ENCODE peak calls at places on chromosomes 16 and 17, in nine cellular contexts. One of them, this sample, is unnamed.

GRCh38 chr16:63907251-63907650 is 1214.6 kb downstream of the CDH11 start:
- DNase-seq in GM04503: no peak
- DNase-seq in Right ventricle myocardium superior: no peak
- DNase-seq in MG63: no peak
- DNase-seq in stimulated activated CD4-positive, alpha-beta T cell treated with anti-CD3 and anti-CD28 coated beads, Interleukin-1b, Interleukin-23, amount 100 ng/mL, for 1 hour: no peak
- DNase-seq in hypothalamus: no peak
- DNase-seq in GM19239: no peak
- DNase-seq in amniotic stem cell: no peak
- DNase-seq in T-helper 2 cell: no peak
- DNase-seq in this sample: no peak

GRCh38 chr17:15343749-15344148 is 2.4 kb upstream of the TEKT3 start:
- DNase-seq in hypothalamus: no peak
- DNase-seq in GM04503: no peak
- DNase-seq in Right ventricle myocardium superior: no peak
- DNase-seq in stimulated activated CD4-positive, alpha-beta T cell treated with anti-CD3 and anti-CD28 coated beads, Interleukin-1b, Interleukin-23, amount 100 ng/mL, for 1 hour: no peak
- DNase-seq in amniotic stem cell: no peak
- DNase-seq in T-helper 2 cell: no peak
- DNase-seq in MG63: no peak
- DNase-seq in GM19239: no peak
- DNase-seq in this sample: no peak

GRCh38 chr16:50340578-50340977 is 28.2 kb downstream of the BRD7 start:
- DNase-seq in GM04503: no peak
- DNase-seq in T-helper 2 cell: no peak
- DNase-seq in Right ventricle myocardium superior: no peak
- DNase-seq in stimulated activated CD4-positive, alpha-beta T cell treated with anti-CD3 and anti-CD28 coated beads, Interleukin-1b, Interleukin-23, amount 100 ng/mL, for 1 hour: no peak
- DNase-seq in amniotic stem cell: no peak
- DNase-seq in GM19239: no peak
- DNase-seq in MG63: no peak
- DNase-seq in hypothalamus: no peak
- DNase-seq in this sample: no peak

GRCh38 chr17:39150795-39151679 is at the start of gene PLXDC1:
- DNase-seq in Right ventricle myocardium superior: no peak
- DNase-seq in GM19239: no peak
- DNase-seq in T-helper 2 cell: no peak
- DNase-seq in MG63: no peak
- DNase-seq in amniotic stem cell: no peak
- DNase-seq in stimulated activated CD4-positive, alpha-beta T cell treated with anti-CD3 and anti-CD28 coated beads, Interleukin-1b, Interleukin-23, amount 100 ng/mL, for 1 hour: no peak
- DNase-seq in GM04503: no peak
- DNase-seq in hypothalamus: no peak
- DNase-seq in this sample: no peak

GRCh38 chr16:28990375-28991040 is 5.7 kb downstream of the LAT start:
- DNase-seq in amniotic stem cell: no peak
- DNase-seq in GM19239: no peak
- DNase-seq in GM04503: no peak
- DNase-seq in hypothalamus: no peak
- DNase-seq in Right ventricle myocardium superior: no peak
- DNase-seq in T-helper 2 cell: peak
- DNase-seq in MG63: no peak
- DNase-seq in stimulated activated CD4-positive, alpha-beta T cell treated with anti-CD3 and anti-CD28 coated beads, Interleukin-1b, Interleukin-23, amount 100 ng/mL, for 1 hour: no peak
- DNase-seq in this sample: no peak

GRCh38 chr17:72392056-72393010 is 271.5 kb downstream of the SOX9 start:
- DNase-seq in MG63: peak
- DNase-seq in Right ventricle myocardium superior: no peak
- DNase-seq in GM04503: peak
- DNase-seq in amniotic stem cell: no peak
- DNase-seq in T-helper 2 cell: no peak
- DNase-seq in GM19239: no peak
- DNase-seq in hypothalamus: no peak
- DNase-seq in stimulated activated CD4-positive, alpha-beta T cell treated with anti-CD3 and anti-CD28 coated beads, Interleukin-1b, Interleukin-23, amount 100 ng/mL, for 1 hour: no peak
- DNase-seq in this sample: no peak

GRCh38 chr17:79740413-79740812 is 9.7 kb downstream of the ENPP7 start:
- DNase-seq in GM04503: no peak
- DNase-seq in amniotic stem cell: no peak
- DNase-seq in Right ventricle myocardium superior: no peak
- DNase-seq in T-helper 2 cell: no peak
- DNase-seq in MG63: no peak
- DNase-seq in GM19239: no peak
- DNase-seq in stimulated activated CD4-positive, alpha-beta T cell treated with anti-CD3 and anti-CD28 coated beads, Interleukin-1b, Interleukin-23, amount 100 ng/mL, for 1 hour: no peak
- DNase-seq in hypothalamus: no peak
- DNase-seq in this sample: no peak

GRCh38 chr17:60573139-60573975 is 26.6 kb upstream of the PPM1D start:
- DNase-seq in hypothalamus: no peak
- DNase-seq in GM19239: no peak
- DNase-seq in MG63: no peak
- DNase-seq in amniotic stem cell: peak
- DNase-seq in T-helper 2 cell: no peak
- DNase-seq in stimulated activated CD4-positive, alpha-beta T cell treated with anti-CD3 and anti-CD28 coated beads, Interleukin-1b, Interleukin-23, amount 100 ng/mL, for 1 hour: no peak
- DNase-seq in GM04503: no peak
- DNase-seq in Right ventricle myocardium superior: no peak
- DNase-seq in this sample: no peak

GRCh38 chr17:16446338-16446983 is 31.1 kb downstream of the TRPV2 start:
- DNase-seq in GM04503: no peak
- DNase-seq in stimulated activated CD4-positive, alpha-beta T cell treated with anti-CD3 and anti-CD28 coated beads, Interleukin-1b, Interleukin-23, amount 100 ng/mL, for 1 hour: no peak
- DNase-seq in GM19239: no peak
- DNase-seq in MG63: no peak
- DNase-seq in amniotic stem cell: no peak
- DNase-seq in hypothalamus: no peak
- DNase-seq in Right ventricle myocardium superior: no peak
- DNase-seq in T-helper 2 cell: no peak
- DNase-seq in this sample: no peak

GRCh38 chr16:85369741-85370528 is 243.2 kb upstream of the GSE1 start:
- DNase-seq in stimulated activated CD4-positive, alpha-beta T cell treated with anti-CD3 and anti-CD28 coated beads, Interleukin-1b, Interleukin-23, amount 100 ng/mL, for 1 hour: peak
- DNase-seq in T-helper 2 cell: peak
- DNase-seq in amniotic stem cell: no peak
- DNase-seq in GM04503: no peak
- DNase-seq in hypothalamus: peak
- DNase-seq in GM19239: peak
- DNase-seq in Right ventricle myocardium superior: peak
- DNase-seq in MG63: peak
- DNase-seq in this sample: peak

GRCh38 chr16:87457724-87458423 is 35.0 kb downstream of the ZCCHC14 start:
- DNase-seq in T-helper 2 cell: peak
- DNase-seq in MG63: peak
- DNase-seq in hypothalamus: no peak
- DNase-seq in stimulated activated CD4-positive, alpha-beta T cell treated with anti-CD3 and anti-CD28 coated beads, Interleukin-1b, Interleukin-23, amount 100 ng/mL, for 1 hour: no peak
- DNase-seq in GM04503: peak
- DNase-seq in amniotic stem cell: peak
- DNase-seq in Right ventricle myocardium superior: no peak
- DNase-seq in GM19239: no peak
- DNase-seq in this sample: no peak

This sample was measured in D721Med.